ENCODE peak calls at places on chromosomes 12 and 14, in ten cellular contexts. A is neuronal stem cell, Y is SW 1271, R is body of pancreas, S is epithelial cell of esophagus, K is IMR-90, Q is left lobe of liver, X is activated T-cell treated with anti-CD3 and anti-CD28 coated beads for 24 hours, P is left ventricle myocardium inferior, Z is H4. J is an unnamed sample.

GRCh38 chr12:89067436-89067835 is 284.9 kb downstream of the DUSP6 start:
- DNase-seq in A (no peak), Y (no peak), R (no peak), S (peak), K (peak), Q (no peak), X (no peak), P (no peak), Z (no peak), J (peak)

GRCh38 chr14:98368214-98368613 is 903.8 kb downstream of the BCL11B start:
- DNase-seq in A (no peak), Y (no peak), R (no peak), S (peak), K (no peak), Q (no peak), X (no peak), P (no peak), Z (no peak), J (peak)

GRCh38 chr14:99675381-99675835 is 8.7 kb upstream of the CYP46A1 start:
- DNase-seq in A (no peak), Y (no peak), R (no peak), S (no peak), K (no peak), Q (no peak), X (no peak), P (no peak), Z (no peak), J (no peak)

GRCh38 chr12:49720214-49720613 is 13.0 kb upstream of the FMNL3 start:
- DNase-seq in A (no peak), Y (no peak), R (no peak), S (no peak), K (no peak), Q (no peak), X (no peak), P (no peak), Z (no peak), J (no peak)

GRCh38 chr12:115763376-115763775 is 514.1 kb downstream of the MED13L start:
- DNase-seq in A (no peak), Y (no peak), R (peak), S (no peak), K (no peak), Q (no peak), X (no peak), P (no peak), Z (no peak), J (no peak)

GRCh38 chr12:73308747-73309146 is 1036.6 kb downstream of the TRHDE start:
- DNase-seq in A (no peak), Y (no peak), R (no peak), S (peak), K (no peak), Q (no peak), X (no peak), P (no peak), Z (peak), J (peak)

GRCh38 chr14:75559451-75560187 is 18.8 kb upstream of the FLVCR2 start:
- DNase-seq in A (no peak), Y (no peak), R (peak), S (peak), K (peak), Q (no peak), X (peak), P (no peak), Z (peak), J (peak)

GRCh38 chr14:91875515-91876286 is 8.4 kb upstream of the TC2N start:
- DNase-seq in A (no peak), Y (no peak), R (peak), S (no peak), K (no peak), Q (no peak), X (no peak), P (no peak), Z (no peak), J (no peak)

GRCh38 chr14:90558041-90558982 is 161.5 kb downstream of the CALM1 start:
- DNase-seq in A (no peak), Y (no peak), R (no peak), S (no peak), K (no peak), Q (no peak), X (no peak), P (no peak), Z (no peak), J (no peak)

GRCh38 chr14:69712217-69712565 is 54.8 kb upstream of the SRSF5 start:
- DNase-seq in A (no peak), Y (no peak), R (no peak), S (no peak), K (no peak), Q (no peak), X (no peak), P (no peak), Z (no peak), J (no peak)

GRCh38 chr14:90758028-90758889 is 58.0 kb downstream of the TTC7B start:
- DNase-seq in A (peak), Y (peak), R (peak), S (peak), K (peak), Q (peak), X (peak), P (peak), Z (peak), J (peak)